ENCODE peak calls at places on chromosome 17, in six cellular contexts. S is stimulated activated effector memory CD8-positive, alpha-beta T cell treated with anti-CD3 and anti-CD28 coated beads, Interleukin-12 subunit alpha, Interleukin-12 subunit beta, amount 100 ng/mL, for 72 hours; Q is iPS-NIHi11; U is H9; P is lung microvascular endothelial cell; K is heart left ventricle. A is an unnamed sample.
A peak's percentile ranks its signal among the peaks of the same experiment; 100 is the strongest.

GRCh38 chr17:49515196-49515770 is 20.2 kb downstream of the NGFR start:
- DNase-seq in K (peak; percentile 90), Q (peak; percentile 89), S (no peak), U (peak; percentile 94), P (peak; percentile 64), A (no peak)

GRCh38 chr17:11589706-11590105 is 8.6 kb upstream of the DNAH9 start:
- DNase-seq in U (peak; percentile 11), Q (no peak), S (no peak), P (no peak), K (no peak), A (no peak)

GRCh38 chr17:83200231-83200699 is 120.9 kb downstream of the METRNL start:
- DNase-seq in S (peak; percentile 93), K (peak; percentile 67), Q (no peak), P (peak; percentile 81), U (no peak), A (peak; percentile 52)

GRCh38 chr17:3271072-3271848 is 26.9 kb downstream of the OR3A1 start:
- DNase-seq in U (no peak), S (no peak), K (no peak), Q (no peak), P (no peak), A (no peak)

GRCh38 chr17:19876524-19877161 is 8.9 kb upstream of the ULK2 start:
- DNase-seq in Q (no peak), K (peak; percentile 58), U (no peak), S (no peak), P (no peak), A (peak; percentile 3)

GRCh38 chr17:77445908-77446535 is 305.3 kb downstream of the SEC14L1 start:
- DNase-seq in S (no peak), U (no peak), K (peak; percentile 56), Q (no peak), P (peak; percentile 71), A (peak; percentile 53)

GRCh38 chr17:32033223-32033622 is 26.0 kb downstream of the LRRC37B start:
- DNase-seq in S (no peak), P (no peak), K (no peak), U (no peak), Q (no peak), A (no peak)

GRCh38 chr17:73423159-73423715 is 111.4 kb upstream of the CDC42EP4 start:
- DNase-seq in S (no peak), Q (no peak), P (no peak), U (peak; percentile 30), K (no peak), A (no peak)

GRCh38 chr17:70028397-70028796 is 46.6 kb upstream of the KCNJ16 start:
- DNase-seq in Q (no peak), U (no peak), P (no peak), S (no peak), K (no peak), A (no peak)

GRCh38 chr17:31582151-31582907 is 190.9 kb downstream of the RAB11FIP4 start:
- DNase-seq in P (peak; percentile 86), Q (no peak), K (peak; percentile 75), S (no peak), U (peak; percentile 28), A (no peak)

GRCh38 chr17:82859431-82860403 is 19.9 kb upstream of the ZNF750 start:
- DNase-seq in P (peak; percentile 87), U (no peak), Q (peak; percentile 62), K (no peak), S (no peak), A (peak; percentile 39)

GRCh38 chr17:72358465-72358864 is 237.6 kb downstream of the SOX9 start:
- DNase-seq in S (no peak), K (no peak), P (no peak), Q (no peak), U (no peak), A (no peak)

A was measured in effector memory CD4-positive, alpha-beta T cell.